ENCODE peak calls at places on chromosomes 3 and 15, in nine cellular contexts. P is body of pancreas, Z is cardiac muscle cell, N is heart right ventricle, L is colonic mucosa, J is HCT116, M is adrenal gland, S is PC-3, V is fibroblast of lung. A is an unnamed sample.

GRCh38 chr3:192566706-192567290 is 160.5 kb downstream of the FGF12 start:
- DNase-seq in N (peak; percentile 81), Z (peak; percentile 92), P (peak; percentile 81), M (peak; percentile 68), J (peak; percentile 60), L (peak; percentile 61), V (peak; percentile 87), S (peak; percentile 85), A (peak; percentile 47)

GRCh38 chr3:50658416-50658815 is 16.3 kb upstream of the DOCK3 start:
- DNase-seq in V (no peak), S (peak; percentile 69), N (no peak), M (no peak), P (no peak), J (no peak), L (no peak), Z (no peak), A (no peak)

GRCh38 chr3:18351823-18352744 is 73.1 kb downstream of the SATB1 start:
- DNase-seq in N (no peak), L (peak; percentile 64), S (peak; percentile 4), J (no peak), P (peak; percentile 69), Z (no peak), M (no peak), V (no peak), A (no peak)

GRCh38 chr15:20340331-20340811 is 201.2 kb downstream of the GOLGA6L6 start:
- DNase-seq in P (peak; percentile 51), V (no peak), L (no peak), M (peak; percentile 49), S (peak; percentile 17), J (no peak), N (peak; percentile 40), Z (no peak), A (peak; percentile 38)

GRCh38 chr15:73399163-73399562 is 30.4 kb upstream of the HCN4 start:
- DNase-seq in N (no peak), Z (no peak), S (no peak), P (no peak), J (no peak), L (no peak), M (no peak), V (no peak), A (no peak)

GRCh38 chr15:87940763-87941162 is 315.8 kb downstream of the NTRK3 start:
- DNase-seq in L (no peak), Z (peak; percentile 12), P (no peak), S (no peak), M (no peak), J (no peak), N (no peak), V (no peak), A (no peak)

GRCh38 chr3:46947981-46948791 is 28.4 kb downstream of the CCDC12 start:
- DNase-seq in Z (peak; percentile 72), P (peak; percentile 84), L (peak; percentile 88), M (peak; percentile 93), S (peak; percentile 10), N (peak; percentile 62), V (peak; percentile 28), J (peak; percentile 64), A (peak; percentile 81)

GRCh38 chr3:77871436-77871835 is 831.5 kb downstream of the ROBO2 start:
- DNase-seq in J (no peak), N (no peak), L (no peak), V (no peak), Z (no peak), S (no peak), P (no peak), M (no peak), A (no peak)

GRCh38 chr3:153232737-153233330 is 70.8 kb downstream of the RAP2B start:
- DNase-seq in V (peak; percentile 86), Z (peak; percentile 61), L (no peak), J (no peak), S (peak; percentile 77), M (no peak), P (no peak), N (no peak), A (no peak)

GRCh38 chr3:196501316-196502064 is 2.1 kb downstream of the RNF168 start:
- DNase-seq in Z (peak; percentile 39), P (no peak), J (no peak), V (peak; percentile 51), S (peak; percentile 62), M (no peak), L (peak; percentile 40), N (no peak), A (no peak)

GRCh38 chr3:196499061-196499460 is 4.5 kb downstream of the RNF168 start:
- DNase-seq in M (no peak), V (peak; percentile 23), L (no peak), N (no peak), S (no peak), P (no peak), J (no peak), Z (peak; percentile 41), A (no peak)

GRCh38 chr3:196498297-196498696 is 5.3 kb downstream of the RNF168 start:
- DNase-seq in S (no peak), V (no peak), M (no peak), J (no peak), N (no peak), Z (no peak), L (no peak), P (no peak), A (no peak)

GRCh38 chr3:196502775-196503181 is 790 bp downstream of the RNF168 start:
- DNase-seq in Z (peak; percentile 89), V (peak; percentile 89), P (peak; percentile 52), N (peak; percentile 68), S (peak; percentile 94), M (peak; percentile 76), L (peak; percentile 65), J (no peak), A (peak; percentile 7)

DNA sequence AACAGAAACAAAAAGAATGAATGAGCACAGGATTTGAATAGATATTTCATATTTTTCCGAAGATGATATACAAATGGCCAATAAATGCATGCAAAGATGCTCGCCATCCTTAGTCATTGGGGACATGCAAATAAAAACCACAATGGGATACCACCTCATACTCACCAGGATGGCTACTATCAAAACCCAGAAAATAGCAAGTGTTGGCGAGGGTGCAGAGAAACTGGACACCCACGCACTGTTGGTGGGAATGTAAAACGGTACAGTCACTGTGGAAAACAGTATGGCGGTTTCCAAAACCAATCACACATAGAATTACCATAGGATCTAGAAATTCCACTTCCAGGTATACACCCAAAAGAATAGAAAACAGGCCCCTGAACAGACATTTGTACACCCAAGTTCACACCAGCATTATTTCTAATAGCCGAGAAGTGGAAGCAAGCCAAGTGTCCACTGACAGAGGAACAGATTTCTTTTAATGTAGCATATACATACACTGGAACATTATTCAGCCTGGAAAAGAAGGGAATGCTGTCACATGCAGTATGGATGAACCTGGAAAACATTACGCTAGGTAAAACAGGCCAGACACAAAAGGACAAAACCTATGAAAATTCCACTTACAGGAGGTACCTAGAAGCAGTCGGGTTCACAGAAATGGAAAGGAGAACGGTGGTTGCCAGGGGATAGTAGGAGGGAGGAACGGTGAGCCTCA is 3.6 kb downstream of the RNF168 start:
- DNase-seq in M (no peak), Z (no peak), S (no peak), J (no peak), N (no peak), V (no peak), P (no peak), L (no peak), A (no peak)
- H3K36me3 ChIP-seq in M (no peaks in the 10 kb centered on the region), Z (no peaks in the 10 kb centered on the region), S (peaks cover 13% of the 10 kb centered on the region), J (peaks cover 20% of the 10 kb centered on the region), N (peaks cover 8% of the 10 kb centered on the region), V (peaks cover 1% of the 10 kb centered on the region), P (no peaks in the 10 kb centered on the region), L (no peaks in the 10 kb centered on the region), A (peaks cover 3% of the 10 kb centered on the region)

DNA sequence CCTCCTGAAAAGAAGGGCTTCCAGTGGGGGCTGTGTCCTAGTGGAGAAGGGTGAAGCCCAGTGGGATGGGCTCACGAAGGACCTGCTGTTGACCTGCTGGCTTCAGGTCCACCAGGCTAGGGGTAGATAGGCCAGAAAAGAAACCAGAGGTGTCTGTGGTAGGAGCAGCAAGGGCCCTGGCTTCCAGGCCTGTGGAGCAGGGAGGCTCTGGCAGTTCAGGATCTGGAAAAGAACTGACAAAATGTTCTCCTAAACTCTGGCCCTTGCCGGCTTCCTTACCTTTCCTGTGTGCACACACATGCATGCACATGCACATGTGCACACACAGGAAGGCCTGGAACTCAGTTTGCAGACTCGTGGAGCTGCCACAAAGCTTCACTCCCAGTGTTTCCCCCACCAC is 49.7 kb downstream of the ABHD2 start:
- DNase-seq in N (no peak), L (no peak), Z (no peak), J (no peak), P (no peak), S (no peak), M (no peak), V (no peak), A (no peak)
- H3K27ac ChIP-seq in N (peak overlapping the region; percentile 84), L (peak overlapping the region; percentile 31), Z (no peak overlapping the region), J (no peak overlapping the region), P (peak overlapping the region; percentile 55), S (no peak overlapping the region), M (peak overlapping the region; percentile 62), V (peak overlapping the region; percentile 56), A (no peak overlapping the region)

GRCh38 chr15:51048308-51048707 is 46.4 kb downstream of the TNFAIP8L3 start:
- DNase-seq in M (no peak), J (no peak), N (no peak), V (no peak), L (no peak), S (no peak), Z (no peak), P (no peak), A (no peak)

GRCh38 chr15:51046799-51047449 is 47.8 kb downstream of the TNFAIP8L3 start:
- DNase-seq in N (peak; percentile 34), M (peak; percentile 34), L (peak; percentile 76), Z (peak; percentile 57), V (peak; percentile 80), S (peak; percentile 29), P (peak; percentile 27), J (no peak), A (no peak)

GRCh38 chr15:51054535-51054934 is 40.2 kb downstream of the TNFAIP8L3 start:
- DNase-seq in J (no peak), P (no peak), N (no peak), S (no peak), V (no peak), M (no peak), L (no peak), Z (no peak), A (no peak)

GRCh38 chr15:51053571-51053970 is 41.1 kb downstream of the TNFAIP8L3 start:
- DNase-seq in P (no peak), M (no peak), Z (no peak), L (no peak), N (no peak), V (peak; percentile 30), J (no peak), S (no peak), A (no peak)

GRCh38 chr15:51051776-51052175 is 42.9 kb downstream of the TNFAIP8L3 start:
- DNase-seq in M (peak; percentile 44), J (no peak), P (no peak), S (no peak), Z (peak; percentile 59), N (peak; percentile 64), L (peak; percentile 27), V (no peak), A (no peak)
- TF ChIP-seq CTCF in M (no peak), J (no peak), P (no peak), S (no peak), Z (no peak), N (no peak), L (no peak), V (no peak), A (no peak)

DNA sequence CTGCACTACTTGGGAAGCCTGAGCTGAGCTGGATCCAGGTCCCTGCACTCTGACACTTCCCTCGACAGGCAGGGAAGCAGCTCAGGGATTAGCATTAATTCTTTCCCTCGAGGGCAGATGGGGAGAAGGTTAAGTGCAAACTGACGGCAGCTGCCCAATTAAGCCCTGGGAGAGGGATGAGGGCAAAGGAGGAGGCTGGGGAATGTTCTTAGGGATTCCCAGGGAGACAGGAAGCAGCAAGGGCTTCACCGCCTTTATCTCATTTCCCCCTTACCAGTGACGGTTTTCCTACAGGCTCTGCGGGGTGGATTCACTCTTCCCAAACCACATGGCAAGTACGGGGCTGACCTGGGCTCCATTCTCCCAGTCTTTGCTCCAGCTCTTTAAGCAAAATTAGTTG is 519.0 kb upstream of the PROK2 start:
- DNase-seq in V (no peak), N (peak; percentile 32), P (no peak), J (no peak), Z (peak; percentile 70), S (no peak), M (no peak), L (no peak), A (peak; percentile 95)
- H3K36me3 ChIP-seq in V (no peaks in the 10 kb centered on the region), N (no peaks in the 10 kb centered on the region), P (no peaks in the 10 kb centered on the region), J (no peaks in the 10 kb centered on the region), Z (no peaks in the 10 kb centered on the region), S (no peaks in the 10 kb centered on the region), M (no peaks in the 10 kb centered on the region), L (no peaks in the 10 kb centered on the region), A (no peaks in the 10 kb centered on the region)

A was measured in WERI-Rb-1.